ENCODE peak calls at places on chromosomes 7 and 10, in eight cellular contexts. A is CD8-positive, alpha-beta T cell; N is IMR-90; J is lung; Y is OCI-LY7; X is cardiac fibroblast; T is Panc1; W is left lung. C is an unnamed sample.

GRCh38 chr7:25240340-25240739 is 12.1 kb upstream of the NPVF start:
- DNase-seq in A (no peak), N (no peak), J (no peak), Y (no peak), X (peak), T (no peak), W (no peak), C (no peak)

GRCh38 chr7:150972094-150972493 is 6.0 kb downstream of the KCNH2 start:
- DNase-seq in A (peak), N (peak), J (no peak), Y (no peak), X (no peak), T (no peak), W (peak), C (no peak)

GRCh38 chr7:40760293-40760964 is 625.6 kb downstream of the SUGCT start:
- DNase-seq in A (no peak), N (no peak), J (no peak), Y (no peak), X (peak), T (no peak), W (no peak), C (no peak)

GRCh38 chr7:114548081-114548480 is 133.5 kb downstream of the FOXP2 start:
- DNase-seq in A (no peak), N (no peak), J (no peak), Y (no peak), X (peak), T (no peak), W (no peak), C (no peak)

GRCh38 chr10:79331709-79332108 is 15.6 kb upstream of the PPIF start:
- DNase-seq in A (peak), N (peak), J (no peak), Y (no peak), X (peak), T (no peak), W (no peak), C (no peak)

GRCh38 chr10:79248341-79248931 is 98.8 kb upstream of the PPIF start:
- DNase-seq in A (no peak), N (no peak), J (no peak), Y (peak), X (peak), T (no peak), W (peak), C (no peak)

GRCh38 chr7:127776776-127777390 is 124.9 kb downstream of the SND1 start:
- DNase-seq in A (no peak), N (peak), J (no peak), Y (no peak), X (peak), T (no peak), W (no peak), C (peak)

GRCh38 chr7:93194368-93194767 is 31.9 kb downstream of the HEPACAM2 start:
- DNase-seq in A (no peak), N (peak), J (no peak), Y (no peak), X (no peak), T (no peak), W (no peak), C (no peak)

GRCh38 chr10:111297351-111297848 is 220.6 kb downstream of the ADRA2A start:
- DNase-seq in A (no peak), N (no peak), J (no peak), Y (no peak), X (no peak), T (no peak), W (no peak), C (no peak)

GRCh38 chr10:99975106-99975829 is 34.5 kb downstream of the DNMBP start:
- DNase-seq in A (no peak), N (no peak), J (no peak), Y (peak), X (no peak), T (no peak), W (no peak), C (no peak)

GRCh38 chr7:74115326-74115725 is 31.7 kb downstream of the LIMK1 start:
- DNase-seq in A (no peak), N (no peak), J (no peak), Y (no peak), X (no peak), T (no peak), W (no peak), C (no peak)

GRCh38 chr10:22259280-22259679 is 41.5 kb upstream of the EBLN1 start:
- DNase-seq in A (peak), N (no peak), J (no peak), Y (peak), X (peak), T (no peak), W (no peak), C (no peak)

GRCh38 chr7:136911362-136911761 is 42.9 kb downstream of the CHRM2 start:
- DNase-seq in A (no peak), N (peak), J (no peak), Y (no peak), X (no peak), T (peak), W (no peak), C (no peak)

GRCh38 chr7:727104-727805 is at the start of gene PRKAR1B:
- DNase-seq in A (peak), N (no peak), J (no peak), Y (peak), X (no peak), T (no peak), W (no peak), C (no peak)

GRCh38 chr10:22550732-22551131 is 163.6 kb downstream of the PIP4K2A start:
- DNase-seq in A (peak), N (peak), J (no peak), Y (peak), X (peak), T (no peak), W (no peak), C (no peak)

GRCh38 chr10:118944959-118945622 is 84.4 kb upstream of the NANOS1 start:
- DNase-seq in A (no peak), N (no peak), J (peak), Y (no peak), X (no peak), T (no peak), W (no peak), C (no peak)

GRCh38 chr10:17607060-17607459 is 10.1 kb downstream of the HACD1 start:
- DNase-seq in A (no peak), N (no peak), J (no peak), Y (no peak), X (no peak), T (no peak), W (no peak), C (no peak)

GRCh38 chr10:26556756-26557640 is 118.9 kb downstream of the APBB1IP start:
- DNase-seq in A (peak), N (peak), J (no peak), Y (peak), X (peak), T (peak), W (no peak), C (peak)

GRCh38 chr10:18293536-18294510 is 153.6 kb downstream of the CACNB2 start:
- DNase-seq in A (no peak), N (no peak), J (no peak), Y (no peak), X (no peak), T (no peak), W (no peak), C (no peak)

GRCh38 chr7:117951285-117951684 is 78.0 kb upstream of the CTTNBP2 start:
- DNase-seq in A (no peak), N (no peak), J (no peak), Y (no peak), X (no peak), T (no peak), W (no peak), C (no peak)

GRCh38 chr7:136256491-136256890 is 279.3 kb upstream of the MTPN start:
- DNase-seq in A (no peak), N (no peak), J (no peak), Y (no peak), X (no peak), T (no peak), W (no peak), C (no peak)

GRCh38 chr10:109726473-109726872 is 196.8 kb downstream of the XPNPEP1 start:
- DNase-seq in A (no peak), N (no peak), J (no peak), Y (no peak), X (no peak), T (no peak), W (no peak), C (no peak)

GRCh38 chr10:110976577-110976976 is 57.2 kb downstream of the SHOC2 start:
- DNase-seq in A (no peak), N (no peak), J (no peak), Y (no peak), X (no peak), T (no peak), W (no peak), C (no peak)

GRCh38 chr10:48834189-48834965 is 105.3 kb downstream of the LRRC18 start:
- DNase-seq in A (no peak), N (no peak), J (no peak), Y (no peak), X (no peak), T (no peak), W (no peak), C (no peak)

GRCh38 chr10:86315543-86315942 is 51.1 kb downstream of the GRID1 start:
- DNase-seq in A (no peak), N (no peak), J (no peak), Y (no peak), X (no peak), T (no peak), W (no peak), C (no peak)

DNA sequence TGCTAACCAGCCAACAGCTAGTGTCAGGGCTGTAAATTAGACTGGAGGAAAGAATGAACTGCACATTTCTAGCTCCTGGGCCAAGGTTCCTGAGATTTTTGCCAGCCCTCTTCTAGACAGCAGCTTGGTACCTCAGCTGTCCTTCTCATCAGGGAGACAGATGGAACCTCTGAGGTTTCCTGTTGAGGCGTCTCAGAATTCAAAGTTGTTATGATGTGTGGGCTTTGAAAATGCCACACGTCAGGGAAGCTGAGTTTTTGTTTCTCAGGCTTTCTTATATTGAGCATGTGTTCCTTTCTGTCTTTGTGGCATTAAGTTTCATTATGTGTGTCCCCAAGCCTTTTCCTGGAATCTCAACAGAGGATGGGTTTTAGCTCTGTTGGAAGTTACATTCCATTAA is 736.6 kb downstream of the AUTS2 start:
- DNase-seq in A (no peak), N (no peak), J (no peak), Y (no peak), X (no peak), T (no peak), W (no peak), C (no peak)
- H3K4me3 ChIP-seq in A (no peak), N (no peak), J (no peak), Y (no peak), X (no peak), T (no peak), W (no peak), C (no peak)

GRCh38 chr7:155001756-155002410 is 1.0 kb downstream of the PAXIP1 start:
- DNase-seq in A (peak), N (no peak), J (no peak), Y (peak), X (peak), T (no peak), W (no peak), C (no peak)

GRCh38 chr7:155002411-155003214 is at the start of gene PAXIP1:
- DNase-seq in A (no peak), N (peak), J (no peak), Y (peak), X (no peak), T (no peak), W (peak), C (no peak)

GRCh38 chr7:155003215-155003999 is 483 bp upstream of the PAXIP1 start:
- DNase-seq in A (peak), N (peak), J (peak), Y (peak), X (peak), T (no peak), W (peak), C (peak)

GRCh38 chr7:154998481-154998880 is 4.4 kb downstream of the PAXIP1 start:
- DNase-seq in A (no peak), N (no peak), J (no peak), Y (no peak), X (no peak), T (no peak), W (no peak), C (no peak)

GRCh38 chr7:155000795-155001194 is 2.1 kb downstream of the PAXIP1 start:
- DNase-seq in A (no peak), N (no peak), J (no peak), Y (peak), X (no peak), T (no peak), W (no peak), C (no peak)
- H3K4me3 ChIP-seq in A (no peak), N (no peak), J (no peak), Y (peak), X (no peak), T (no peak), W (no peak), C (no peak)

GRCh38 chr7:50592940-50593339 is 27.7 kb upstream of the DDC start:
- DNase-seq in A (no peak), N (no peak), J (no peak), Y (no peak), X (no peak), T (no peak), W (peak), C (no peak)
- H3K4me3 ChIP-seq in A (no peak), N (no peak), J (no peak), Y (no peak), X (no peak), T (no peak), W (no peak), C (no peak)

DNA sequence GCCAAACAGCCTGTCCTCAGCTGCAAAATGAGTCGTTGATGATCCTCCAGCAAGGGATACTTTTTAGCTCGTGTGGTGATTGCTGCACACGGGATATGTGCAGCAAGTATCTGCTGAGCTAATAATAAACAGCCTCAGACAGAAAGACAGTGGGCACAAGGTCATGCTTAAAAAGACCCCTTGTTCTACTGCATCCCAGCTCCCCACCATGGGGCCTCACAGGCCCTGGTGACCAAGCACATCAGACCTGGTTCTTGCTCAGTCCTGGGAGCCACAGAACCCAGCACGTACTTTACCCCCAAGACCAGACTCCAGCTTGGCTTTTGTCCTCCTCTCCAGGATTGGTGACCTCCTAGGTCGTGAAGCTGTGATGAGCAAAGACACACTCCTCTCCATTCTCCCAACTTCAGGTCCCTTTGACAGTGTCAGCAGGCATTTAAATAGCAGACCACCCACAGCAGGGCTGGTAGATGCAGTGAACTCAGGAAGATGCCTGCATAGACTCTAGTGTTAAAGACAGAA is 50.5 kb downstream of the EGFR start:
- DNase-seq in A (no peak), N (peak), J (no peak), Y (no peak), X (no peak), T (no peak), W (no peak), C (no peak)
- H3K4me3 ChIP-seq in A (no peak), N (no peak), J (no peak), Y (no peak), X (no peak), T (no peak), W (no peak), C (no peak)

GRCh38 chr10:125553091-125553490 is 129.9 kb downstream of the TEX36 start:
- DNase-seq in A (no peak), N (no peak), J (no peak), Y (no peak), X (no peak), T (no peak), W (no peak), C (no peak)
- H3K4me3 ChIP-seq in A (no peak), N (no peak), J (no peak), Y (no peak), X (no peak), T (no peak), W (no peak), C (no peak)

GRCh38 chr10:101071885-101072433 is 10.2 kb downstream of the KAZALD1 start:
- DNase-seq in A (no peak), N (no peak), J (no peak), Y (no peak), X (no peak), T (no peak), W (no peak), C (no peak)

GRCh38 chr10:101072923-101073322 is 11.1 kb downstream of the KAZALD1 start:
- DNase-seq in A (no peak), N (no peak), J (no peak), Y (no peak), X (no peak), T (no peak), W (no peak), C (no peak)

GRCh38 chr10:101076630-101077029 is 14.8 kb downstream of the KAZALD1 start:
- DNase-seq in A (no peak), N (no peak), J (no peak), Y (no peak), X (no peak), T (no peak), W (no peak), C (no peak)

GRCh38 chr10:101073631-101074030 is 11.8 kb downstream of the KAZALD1 start:
- DNase-seq in A (no peak), N (no peak), J (no peak), Y (no peak), X (no peak), T (no peak), W (no peak), C (no peak)

GRCh38 chr10:101075775-101076174 is 14.0 kb downstream of the KAZALD1 start:
- DNase-seq in A (no peak), N (no peak), J (no peak), Y (peak), X (no peak), T (no peak), W (no peak), C (no peak)
- H3K4me3 ChIP-seq in A (no peak), N (no peak), J (no peak), Y (no peak), X (no peak), T (no peak), W (no peak), C (no peak)

DNA sequence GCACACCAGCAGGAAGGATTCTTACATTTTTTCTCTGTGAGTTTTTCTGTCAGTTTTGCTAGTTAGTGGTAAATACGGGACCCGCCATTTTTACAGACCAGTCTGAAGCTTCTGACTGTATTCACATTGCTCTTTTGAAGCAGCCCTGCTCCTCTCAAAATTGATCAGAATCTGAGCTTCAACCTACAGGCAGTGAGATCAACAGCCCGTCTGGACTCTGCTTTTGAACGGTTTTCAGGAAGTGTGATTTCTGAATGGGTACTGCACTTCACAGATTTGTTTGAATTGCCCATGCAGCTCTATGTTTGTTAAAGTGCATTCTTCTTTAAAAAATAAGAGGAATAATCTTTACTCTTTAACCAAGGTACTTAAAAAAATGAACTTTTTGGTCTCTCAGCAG is 8.9 kb downstream of the PURB start:
- DNase-seq in A (no peak), N (no peak), J (no peak), Y (no peak), X (no peak), T (no peak), W (no peak), C (no peak)
- H3K4me3 ChIP-seq in A (no peak), N (no peak), J (no peak), Y (no peak), X (no peak), T (no peak), W (no peak), C (no peak)

C was measured in HFF-Myc.